ENCODE peak calls at places on chromosome 22, in eight cellular contexts. R is activated CD8-positive, alpha-beta memory T cell treated with anti-CD3 and anti-CD28 coated beads for 24 hours; A is dermis blood vessel endothelial cell; I is dorsolateral prefrontal cortex; P is NCI-H1694; Z is ELF-1; K is brain microvascular endothelial cell; H is mucosa of descending colon. Q is an unnamed sample.

GRCh38 chr22:49900441-49901230 is 17.6 kb downstream of the ALG12 start:
- DNase-seq in H (no peak), P (no peak), A (no peak), Z (no peak), R (no peak), I (no peak), K (no peak), Q (no peak)

GRCh38 chr22:45518580-45518991 is 15.9 kb downstream of the FBLN1 start:
- DNase-seq in A (no peak), R (no peak), I (no peak), P (no peak), Z (no peak), K (no peak), H (no peak), Q (peak; percentile 23)

GRCh38 chr22:31739795-31740201 is 10.1 kb downstream of the PRR14L start:
- DNase-seq in R (no peak), P (no peak), I (no peak), A (no peak), K (no peak), H (no peak), Z (no peak), Q (no peak)

GRCh38 chr22:42943981-42944380 is 71.0 kb downstream of the PACSIN2 start:
- DNase-seq in H (no peak), R (no peak), Z (no peak), A (no peak), P (no peak), I (no peak), K (no peak), Q (no peak)

GRCh38 chr22:40420341-40421081 is 50.1 kb downstream of the SGSM3 start:
- DNase-seq in A (no peak), K (no peak), P (no peak), H (no peak), I (no peak), R (no peak), Z (no peak), Q (no peak)

GRCh38 chr22:36409911-36410756 is 22.4 kb upstream of the MYH9 start:
- DNase-seq in I (peak; percentile 63), H (peak; percentile 98), A (peak; percentile 58), Z (peak; percentile 99), R (peak; percentile 79), K (no peak), P (no peak), Q (peak; percentile 96)

GRCh38 chr22:30265851-30266444 is 703 bp downstream of the OSM start:
- DNase-seq in P (no peak), A (no peak), H (no peak), Z (peak; percentile 24), R (peak; percentile 96), K (no peak), I (no peak), Q (no peak)

GRCh38 chr22:37569009-37569920 is 9.0 kb downstream of the CDC42EP1 start:
- DNase-seq in R (no peak), H (peak; percentile 89), P (no peak), A (no peak), Z (peak; percentile 74), I (peak; percentile 86), K (no peak), Q (no peak)

GRCh38 chr22:21992593-21993237 is 10.1 kb upstream of the TOP3B start:
- DNase-seq in R (no peak), P (no peak), A (no peak), I (no peak), Z (no peak), H (no peak), K (no peak), Q (no peak)

GRCh38 chr22:33605201-33605600 is 315.1 kb downstream of the LARGE1 start:
- DNase-seq in I (no peak), H (no peak), Z (no peak), R (no peak), P (no peak), A (no peak), K (no peak), Q (no peak)

GRCh38 chr22:37169947-37170688 is 17.9 kb downstream of the C1QTNF6 start:
- DNase-seq in K (no peak), P (no peak), Z (no peak), A (no peak), I (peak; percentile 12), R (no peak), H (no peak), Q (no peak)

GRCh38 chr22:42908082-42908746 is 51.1 kb upstream of the ARFGAP3 start:
- DNase-seq in A (no peak), P (peak; percentile 10), R (no peak), H (no peak), Z (no peak), I (no peak), K (no peak), Q (no peak)

GRCh38 chr22:19872779-19873137 is 18.1 kb upstream of the GNB1L start:
- DNase-seq in K (no peak), I (no peak), Z (peak; percentile 4), P (no peak), A (no peak), H (no peak), R (peak; percentile 55), Q (no peak)

GRCh38 chr22:27378343-27378800 is 423.2 kb downstream of the MN1 start:
- DNase-seq in A (no peak), R (no peak), I (no peak), P (no peak), Z (no peak), K (peak; percentile 38), H (no peak), Q (no peak)

GRCh38 chr22:44882226-44882905 is 127.4 kb downstream of the PHF21B start:
- DNase-seq in K (no peak), P (no peak), A (no peak), R (no peak), H (no peak), Z (no peak), I (no peak), Q (no peak)

GRCh38 chr22:40361100-40361499 is 9.3 kb upstream of the SGSM3 start:
- DNase-seq in H (no peak), I (no peak), Z (no peak), P (no peak), R (no peak), A (no peak), K (no peak), Q (no peak)

GRCh38 chr22:48851933-48852549 is 975.6 kb downstream of the BRD1 start:
- DNase-seq in K (no peak), H (no peak), Z (no peak), A (no peak), I (no peak), P (no peak), R (no peak), Q (no peak)

GRCh38 chr22:30885001-30885366 is 83.6 kb downstream of the MORC2 start:
- DNase-seq in R (no peak), H (no peak), Z (no peak), I (no peak), A (no peak), P (no peak), K (no peak), Q (no peak)

GRCh38 chr22:28978158-28978557 is 83.5 kb downstream of the C22orf31 start:
- DNase-seq in P (no peak), Z (no peak), A (peak; percentile 42), R (no peak), I (peak; percentile 46), K (peak; percentile 49), H (no peak), Q (no peak)

GRCh38 chr22:31346255-31346732 is at the start of gene PATZ1:
- DNase-seq in H (peak; percentile 86), Z (peak; percentile 79), R (no peak), K (peak; percentile 43), P (peak; percentile 75), I (peak; percentile 71), A (peak; percentile 80), Q (peak; percentile 79)

GRCh38 chr22:32880906-32881596 is 79.5 kb downstream of the TIMP3 start:
- DNase-seq in R (peak; percentile 57), I (peak; percentile 57), P (peak; percentile 85), K (peak; percentile 72), H (peak; percentile 15), Z (peak; percentile 81), A (peak; percentile 9), Q (no peak)

GRCh38 chr22:22717723-22718122 is 73.3 kb downstream of the GGTLC2 start:
- DNase-seq in A (no peak), I (no peak), H (no peak), P (no peak), K (no peak), Z (no peak), R (no peak), Q (no peak)

GRCh38 chr22:46052801-46053562 is 76.0 kb upstream of the WNT7B start:
- DNase-seq in Z (no peak), A (peak; percentile 45), I (peak; percentile 71), H (peak; percentile 71), R (peak; percentile 74), P (no peak), K (no peak), Q (no peak)

GRCh38 chr22:45968751-45969413 is 8.1 kb downstream of the WNT7B start:
- DNase-seq in P (no peak), H (no peak), I (no peak), K (peak; percentile 49), Z (no peak), R (no peak), A (peak; percentile 48), Q (no peak)

GRCh38 chr22:24161909-24162308 is 19.4 kb upstream of the SUSD2 start:
- DNase-seq in R (no peak), P (no peak), H (no peak), Z (no peak), I (no peak), A (no peak), K (no peak), Q (peak; percentile 94)

GRCh38 chr22:37278261-37278660 is 4.0 kb upstream of the CYTH4 start:
- DNase-seq in K (no peak), R (no peak), A (no peak), Z (no peak), I (no peak), P (no peak), H (no peak), Q (no peak)

GRCh38 chr22:18110194-18110943 is at the start of gene TUBA8:
- DNase-seq in R (peak; percentile 70), Z (peak; percentile 43), P (no peak), I (peak; percentile 75), K (peak; percentile 14), A (peak; percentile 54), H (peak; percentile 24), Q (peak; percentile 71)

GRCh38 chr22:20550057-20550817 is 42.8 kb downstream of the MED15 start:
- DNase-seq in H (no peak), P (no peak), Z (no peak), I (no peak), A (no peak), K (no peak), R (no peak), Q (no peak)

GRCh38 chr22:35604671-35605457 is 12.3 kb downstream of the MB start:
- DNase-seq in I (no peak), K (peak; percentile 27), H (no peak), R (no peak), P (peak; percentile 49), Z (peak; percentile 64), A (no peak), Q (no peak)

GRCh38 chr22:39703890-39704658 is 133.5 kb downstream of the CACNA1I start:
- DNase-seq in R (no peak), A (no peak), I (no peak), Z (no peak), P (peak; percentile 54), H (peak; percentile 11), K (no peak), Q (peak; percentile 46)

GRCh38 chr22:48410536-48410935 is 1417.1 kb downstream of the BRD1 start:
- DNase-seq in A (no peak), Z (no peak), H (no peak), R (no peak), K (no peak), I (no peak), P (no peak), Q (no peak)

GRCh38 chr22:33985506-33985905 is 65.2 kb upstream of the LARGE1 start:
- DNase-seq in K (no peak), Z (no peak), I (no peak), A (no peak), R (no peak), H (no peak), P (no peak), Q (no peak)

GRCh38 chr22:44384981-44385610 is 72.3 kb upstream of the SHISAL1 start:
- DNase-seq in K (no peak), R (no peak), A (no peak), I (no peak), P (no peak), Z (no peak), H (no peak), Q (no peak)

GRCh38 chr22:38449776-38450175 is 5.2 kb downstream of the KCNJ4 start:
- DNase-seq in R (no peak), H (no peak), K (no peak), Z (no peak), P (no peak), A (no peak), I (peak; percentile 51), Q (no peak)